ENCODE peak calls at places on chromosome 15, in ten cellular contexts. T, F, J, E, M, C, D, X, A and N are unnamed samples.

GRCh38 chr15:74873756-74874424 is 725 bp upstream of the SCAMP2 start:
- DNase-seq in T (no peak), F (no peak), J (peak; percentile 13), E (no peak), M (no peak), C (no peak), D (no peak), X (no peak), A (no peak), N (no peak)

GRCh38 chr15:69014454-69014853 is at the start of gene NOX5:
- DNase-seq in T (no peak), F (peak; percentile 39), J (no peak), E (peak; percentile 25), M (no peak), C (no peak), D (no peak), X (no peak), A (no peak), N (no peak)

GRCh38 chr15:71294636-71295241 is 179.5 kb downstream of the THSD4 start:
- DNase-seq in T (no peak), F (no peak), J (peak; percentile 73), E (peak; percentile 63), M (no peak), C (no peak), D (no peak), X (no peak), A (peak; percentile 71), N (no peak)

GRCh38 chr15:31504462-31504839 is 177.8 kb downstream of the KLF13 start:
- DNase-seq in T (no peak), F (no peak), J (no peak), E (no peak), M (no peak), C (no peak), D (no peak), X (no peak), A (no peak), N (no peak)

GRCh38 chr15:67883228-67883773 is 43.5 kb upstream of the RNU6-1 start:
- DNase-seq in T (no peak), F (no peak), J (no peak), E (no peak), M (no peak), C (no peak), D (no peak), X (no peak), A (no peak), N (no peak)

GRCh38 chr15:34721802-34722795 is 32.7 kb downstream of the GJD2 start:
- DNase-seq in T (no peak), F (no peak), J (peak; percentile 30), E (peak; percentile 65), M (no peak), C (peak; percentile 75), D (no peak), X (no peak), A (peak; percentile 11), N (peak; percentile 65)

GRCh38 chr15:90000175-90000923 is 775 bp upstream of the ZNF710 start:
- DNase-seq in T (no peak), F (no peak), J (no peak), E (no peak), M (peak; percentile 55), C (peak; percentile 41), D (no peak), X (no peak), A (peak; percentile 55), N (peak; percentile 65)

GRCh38 chr15:78772738-78773137 is 38.5 kb downstream of the ADAMTS7 start:
- DNase-seq in T (no peak), F (no peak), J (no peak), E (no peak), M (no peak), C (no peak), D (no peak), X (no peak), A (no peak), N (no peak)

GRCh38 chr15:69760263-69760855 is 307.7 kb downstream of the RPLP1 start:
- DNase-seq in T (no peak), F (no peak), J (peak; percentile 92), E (no peak), M (no peak), C (no peak), D (no peak), X (no peak), A (no peak), N (no peak)

GRCh38 chr15:82709081-82709420 is 624 bp downstream of the AP3B2 start:
- DNase-seq in T (no peak), F (no peak), J (peak; percentile 3), E (no peak), M (no peak), C (no peak), D (no peak), X (no peak), A (no peak), N (no peak)

GRCh38 chr15:94080989-94081605 is 150.3 kb upstream of the MCTP2 start:
- DNase-seq in T (no peak), F (no peak), J (no peak), E (no peak), M (no peak), C (no peak), D (no peak), X (no peak), A (no peak), N (no peak)

GRCh38 chr15:64144565-64145281 is 6.8 kb upstream of the SNX22 start:
- DNase-seq in T (no peak), F (no peak), J (no peak), E (no peak), M (peak; percentile 66), C (no peak), D (no peak), X (no peak), A (no peak), N (no peak)

GRCh38 chr15:29268706-29269484 is 727 bp downstream of the NSMCE3 start:
- DNase-seq in T (no peak), F (no peak), J (peak; percentile 34), E (peak; percentile 18), M (no peak), C (peak; percentile 8), D (peak; percentile 30), X (peak; percentile 9), A (peak; percentile 49), N (no peak)

GRCh38 chr15:42608110-42608531 is 32.7 kb downstream of the STARD9 start:
- DNase-seq in T (no peak), F (no peak), J (no peak), E (no peak), M (no peak), C (no peak), D (peak; percentile 19), X (peak; percentile 32), A (peak; percentile 9), N (no peak)

GRCh38 chr15:66253643-66254363 is at the start of gene MEGF11:
- DNase-seq in T (no peak), F (peak; percentile 37), J (peak; percentile 41), E (peak; percentile 21), M (no peak), C (no peak), D (no peak), X (no peak), A (no peak), N (peak; percentile 16)

GRCh38 chr15:37058316-37058985 is 41.9 kb downstream of the MEIS2 start:
- DNase-seq in T (no peak), F (no peak), J (peak; percentile 38), E (no peak), M (no peak), C (peak; percentile 54), D (no peak), X (no peak), A (no peak), N (no peak)

GRCh38 chr15:25730918-25731317 is 132.2 kb downstream of the ATP10A start:
- DNase-seq in T (no peak), F (no peak), J (no peak), E (no peak), M (no peak), C (no peak), D (no peak), X (no peak), A (no peak), N (no peak)

GRCh38 chr15:60518511-60518910 is 39.6 kb upstream of the ICE2 start:
- DNase-seq in T (no peak), F (no peak), J (no peak), E (no peak), M (no peak), C (no peak), D (no peak), X (no peak), A (no peak), N (no peak)

GRCh38 chr15:88202231-88202630 is 54.3 kb downstream of the NTRK3 start:
- DNase-seq in T (no peak), F (no peak), J (no peak), E (no peak), M (no peak), C (no peak), D (no peak), X (no peak), A (no peak), N (no peak)

GRCh38 chr15:62847900-62848489 is 194.6 kb upstream of the TPM1 start:
- DNase-seq in T (peak; percentile 52), F (no peak), J (peak; percentile 62), E (peak; percentile 62), M (peak; percentile 32), C (peak; percentile 32), D (peak; percentile 58), X (no peak), A (peak; percentile 61), N (peak; percentile 51)

GRCh38 chr15:44712108-44713005 is 1.0 kb downstream of the B2M start:
- DNase-seq in T (no peak), F (peak; percentile 42), J (peak; percentile 89), E (no peak), M (no peak), C (no peak), D (no peak), X (peak; percentile 79), A (peak; percentile 92), N (peak; percentile 12)

GRCh38 chr15:101772921-101773320 is 30.4 kb upstream of the OR4F6 start:
- DNase-seq in T (no peak), F (no peak), J (no peak), E (no peak), M (no peak), C (no peak), D (no peak), X (no peak), A (no peak), N (no peak)

GRCh38 chr15:94844533-94845390 is 613.4 kb downstream of the MCTP2 start:
- DNase-seq in T (no peak), F (no peak), J (peak; percentile 30), E (no peak), M (no peak), C (peak; percentile 33), D (no peak), X (no peak), A (peak; percentile 94), N (no peak)

GRCh38 chr15:80873568-80873967 is 94.4 kb downstream of the CEMIP start:
- DNase-seq in T (no peak), F (no peak), J (no peak), E (no peak), M (no peak), C (no peak), D (no peak), X (no peak), A (no peak), N (no peak)

GRCh38 chr15:89419370-89419984 is 76.9 kb downstream of the RHCG start:
- DNase-seq in T (no peak), F (no peak), J (peak; percentile 52), E (peak; percentile 60), M (no peak), C (peak; percentile 85), D (no peak), X (peak; percentile 29), A (no peak), N (no peak)

GRCh38 chr15:68482246-68482645 is 50.3 kb upstream of the ITGA11 start:
- DNase-seq in T (no peak), F (no peak), J (no peak), E (no peak), M (no peak), C (no peak), D (no peak), X (no peak), A (no peak), N (no peak)

GRCh38 chr15:75455982-75456531 is 4.6 kb upstream of the SIN3A start:
- DNase-seq in T (no peak), F (no peak), J (peak; percentile 53), E (peak; percentile 51), M (peak; percentile 42), C (peak; percentile 38), D (peak; percentile 41), X (no peak), A (peak; percentile 68), N (peak; percentile 16)

GRCh38 chr15:63906266-63906584 is 72.5 kb upstream of the HERC1 start:
- DNase-seq in T (no peak), F (no peak), J (no peak), E (no peak), M (no peak), C (no peak), D (no peak), X (no peak), A (no peak), N (no peak)